ENCODE peak calls at places on chromosome 11, in four cellular contexts. One of them, this sample, is unnamed.

GRCh38 chr11:64180871-64181270 is 5.1 kb upstream of the STIP1 start:
- DNase-seq in K562: no peak
- DNase-seq in SK-N-SH: peak; percentile 54
- DNase-seq in H1: no peak
- DNase-seq in this sample: no peak

GRCh38 chr11:121510438-121510837 is 57.7 kb upstream of the SORL1-AS1 start:
- DNase-seq in K562: no peak
- DNase-seq in SK-N-SH: no peak
- DNase-seq in H1: no peak
- DNase-seq in this sample: no peak

GRCh38 chr11:64208086-64208795 is 1.7 kb downstream of the FERMT3 start:
- DNase-seq in K562: no peak
- DNase-seq in SK-N-SH: peak; percentile 31
- DNase-seq in H1: no peak
- DNase-seq in this sample: no peak

GRCh38 chr11:132632641-132633124 is 899.6 kb downstream of the OPCML start:
- DNase-seq in K562: no peak
- DNase-seq in SK-N-SH: peak; percentile 39
- DNase-seq in H1: no peak
- DNase-seq in this sample: no peak

GRCh38 chr11:1983601-1983961 is 14.1 kb downstream of the H19 start:
- DNase-seq in K562: no peak
- DNase-seq in SK-N-SH: no peak
- DNase-seq in H1: peak; percentile 33
- DNase-seq in this sample: no peak

GRCh38 chr11:32562839-32563599 is 20.6 kb upstream of the EIF3M start:
- DNase-seq in K562: no peak
- DNase-seq in SK-N-SH: no peak
- DNase-seq in H1: no peak
- DNase-seq in this sample: no peak

GRCh38 chr11:65041206-65042035 is at the start of gene SAC3D1:
- DNase-seq in K562: peak; percentile 81
- DNase-seq in SK-N-SH: peak; percentile 89
- DNase-seq in H1: no peak
- DNase-seq in this sample: peak; percentile 75

GRCh38 chr11:96393753-96394348 is 4.0 kb downstream of the JRKL start:
- DNase-seq in K562: peak; percentile 23
- DNase-seq in SK-N-SH: peak; percentile 45
- DNase-seq in H1: no peak
- DNase-seq in this sample: no peak

GRCh38 chr11:490930-491260 is 16.1 kb downstream of the RNH1 start:
- DNase-seq in K562: no peak
- DNase-seq in SK-N-SH: no peak
- DNase-seq in H1: no peak
- DNase-seq in this sample: no peak

GRCh38 chr11:67648796-67649613 is 1.5 kb downstream of the ACY3 start:
- DNase-seq in K562: no peak
- DNase-seq in SK-N-SH: no peak
- DNase-seq in H1: no peak
- DNase-seq in this sample: peak; percentile 8

GRCh38 chr11:133649059-133649458 is 116.8 kb upstream of the OPCML start:
- DNase-seq in K562: no peak
- DNase-seq in SK-N-SH: no peak
- DNase-seq in H1: peak; percentile 11
- DNase-seq in this sample: no peak

GRCh38 chr11:98732947-98733346 is 287.8 kb upstream of the CNTN5 start:
- DNase-seq in K562: no peak
- DNase-seq in SK-N-SH: no peak
- DNase-seq in H1: no peak
- DNase-seq in this sample: no peak

GRCh38 chr11:86519064-86519911 is 144.6 kb downstream of the CCDC81 start:
- DNase-seq in K562: no peak
- DNase-seq in SK-N-SH: no peak
- DNase-seq in H1: no peak
- DNase-seq in this sample: no peak

GRCh38 chr11:46294365-46295309 is 17.2 kb downstream of the CREB3L1 start:
- DNase-seq in K562: peak; percentile 69
- DNase-seq in SK-N-SH: peak; percentile 60
- DNase-seq in H1: peak; percentile 77
- DNase-seq in this sample: peak; percentile 78

GRCh38 chr11:45266693-45267451 is 19.3 kb downstream of the SYT13 start:
- DNase-seq in K562: peak; percentile 79
- DNase-seq in SK-N-SH: no peak
- DNase-seq in H1: peak; percentile 97
- DNase-seq in this sample: peak; percentile 86

GRCh38 chr11:102109896-102110760 is at the start of gene YAP1:
- DNase-seq in K562: peak; percentile 43
- DNase-seq in SK-N-SH: peak; percentile 72
- DNase-seq in H1: peak; percentile 91
- DNase-seq in this sample: peak; percentile 89

GRCh38 chr11:91248199-91248807 is 976.3 kb upstream of the FAT3 start:
- DNase-seq in K562: peak; percentile 9
- DNase-seq in SK-N-SH: no peak
- DNase-seq in H1: no peak
- DNase-seq in this sample: peak; percentile 40

GRCh38 chr11:46248270-46249102 is 29.0 kb upstream of the CREB3L1 start:
- DNase-seq in K562: peak; percentile 74
- DNase-seq in SK-N-SH: no peak
- DNase-seq in H1: no peak
- DNase-seq in this sample: no peak

GRCh38 chr11:64069401-64070300 is 33.9 kb downstream of the FLRT1 start:
- DNase-seq in K562: no peak
- DNase-seq in SK-N-SH: no peak
- DNase-seq in H1: no peak
- DNase-seq in this sample: no peak

GRCh38 chr11:94511932-94512781 is at the start of gene C11orf97:
- DNase-seq in K562: peak; percentile 13
- DNase-seq in SK-N-SH: peak; percentile 82
- DNase-seq in H1: peak; percentile 88
- DNase-seq in this sample: peak; percentile 86

GRCh38 chr11:69417211-69418085 is 64.0 kb upstream of the LINC01488 start:
- DNase-seq in K562: no peak
- DNase-seq in SK-N-SH: no peak
- DNase-seq in H1: no peak
- DNase-seq in this sample: no peak

GRCh38 chr11:131385763-131386394 is 15.5 kb downstream of the NTM start:
- DNase-seq in K562: no peak
- DNase-seq in SK-N-SH: no peak
- DNase-seq in H1: no peak
- DNase-seq in this sample: no peak

GRCh38 chr11:30868495-30869130 is 282.5 kb upstream of the MPPED2 start:
- DNase-seq in K562: no peak
- DNase-seq in SK-N-SH: peak; percentile 23
- DNase-seq in H1: no peak
- DNase-seq in this sample: no peak

GRCh38 chr11:96447208-96447607 is 57.4 kb downstream of the JRKL start:
- DNase-seq in K562: no peak
- DNase-seq in SK-N-SH: no peak
- DNase-seq in H1: no peak
- DNase-seq in this sample: no peak

GRCh38 chr11:109747839-109748238 is 325.8 kb downstream of the C11orf87 start:
- DNase-seq in K562: no peak
- DNase-seq in SK-N-SH: no peak
- DNase-seq in H1: no peak
- DNase-seq in this sample: no peak

GRCh38 chr11:89203814-89204213 is 26.1 kb downstream of the TYR start:
- DNase-seq in K562: no peak
- DNase-seq in SK-N-SH: no peak
- DNase-seq in H1: no peak
- DNase-seq in this sample: no peak

GRCh38 chr11:45839204-45839603 is 8.1 kb upstream of the CRY2 start:
- DNase-seq in K562: no peak
- DNase-seq in SK-N-SH: no peak
- DNase-seq in H1: no peak
- DNase-seq in this sample: no peak

GRCh38 chr11:118276422-118276821 is 12.3 kb upstream of the MPZL2 start:
- DNase-seq in K562: no peak
- DNase-seq in SK-N-SH: no peak
- DNase-seq in H1: no peak
- DNase-seq in this sample: no peak

GRCh38 chr11:62144641-62145255 is 20.9 kb downstream of the INCENP start:
- DNase-seq in K562: no peak
- DNase-seq in SK-N-SH: peak; percentile 10
- DNase-seq in H1: no peak
- DNase-seq in this sample: peak; percentile 5

GRCh38 chr11:59142530-59143507 is at the start of gene FAM111A:
- DNase-seq in K562: peak; percentile 67
- DNase-seq in SK-N-SH: peak; percentile 84
- DNase-seq in H1: peak; percentile 83
- DNase-seq in this sample: peak; percentile 81

GRCh38 chr11:93100211-93100610 is 97.6 kb downstream of the SLC36A4 start:
- DNase-seq in K562: no peak
- DNase-seq in SK-N-SH: no peak
- DNase-seq in H1: no peak
- DNase-seq in this sample: no peak
- TF ChIP-seq TEAD4 in K562: no peak
- TF ChIP-seq TEAD4 in SK-N-SH: no peak
- TF ChIP-seq TEAD4 in H1: no peak
- TF ChIP-seq TEAD4 in this sample: no peak

GRCh38 chr11:15258433-15259350 is 144.0 kb downstream of the INSC start:
- DNase-seq in K562: no peak
- DNase-seq in SK-N-SH: no peak
- DNase-seq in H1: no peak
- DNase-seq in this sample: no peak
- TF ChIP-seq CTCF in K562: no peak
- TF ChIP-seq CTCF in SK-N-SH: no peak
- TF ChIP-seq CTCF in H1: no peak
- TF ChIP-seq CTCF in this sample: no peak

DNA sequence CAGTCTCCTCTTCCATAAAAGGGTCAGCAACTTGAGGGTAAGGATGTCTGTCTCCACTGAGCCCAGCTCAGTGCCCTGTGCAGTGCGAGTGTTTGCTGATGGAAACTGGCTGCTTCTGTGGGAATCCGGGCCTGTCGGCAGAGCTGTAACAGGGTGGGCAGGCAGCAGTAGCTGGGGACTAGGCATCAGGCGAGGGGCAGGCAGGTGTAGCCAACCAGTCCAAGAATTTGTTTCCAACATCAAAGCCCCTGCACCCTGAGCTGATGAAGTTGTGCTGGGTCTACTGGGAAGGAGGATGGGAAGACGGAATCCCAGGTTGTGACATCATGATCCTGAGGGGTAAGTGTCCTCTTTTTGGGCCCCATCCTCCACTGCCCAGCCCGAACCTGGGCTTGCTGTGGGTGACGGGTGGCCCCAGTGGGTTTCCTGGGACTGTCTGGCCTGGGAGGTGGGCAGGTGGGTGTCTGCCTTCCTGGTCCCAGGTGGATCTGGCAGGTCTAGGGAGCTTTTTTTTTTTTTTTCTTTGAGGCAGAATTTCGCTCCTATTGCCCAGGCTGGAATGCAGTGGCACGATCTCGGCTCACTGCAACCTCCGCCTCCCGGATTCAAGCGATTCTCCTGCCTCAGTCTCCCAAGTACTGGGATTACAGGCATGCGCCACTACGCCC is 11.0 kb downstream of the SLC29A2 start:
- DNase-seq in K562: peak; percentile 12
- DNase-seq in SK-N-SH: no peak
- DNase-seq in H1: no peak
- DNase-seq in this sample: no peak
- TF ChIP-seq TEAD4 in K562: no peak
- TF ChIP-seq TEAD4 in SK-N-SH: no peak
- TF ChIP-seq TEAD4 in H1: no peak
- TF ChIP-seq TEAD4 in this sample: no peak

GRCh38 chr11:20024172-20024935 is 135.9 kb downstream of the DBX1 start:
- DNase-seq in K562: no peak
- DNase-seq in SK-N-SH: no peak
- DNase-seq in H1: no peak
- DNase-seq in this sample: no peak

GRCh38 chr11:20021771-20022362 is 138.4 kb downstream of the DBX1 start:
- DNase-seq in K562: no peak
- DNase-seq in SK-N-SH: no peak
- DNase-seq in H1: no peak
- DNase-seq in this sample: peak; percentile 26

GRCh38 chr11:20021212-20021611 is 139.1 kb downstream of the DBX1 start:
- DNase-seq in K562: no peak
- DNase-seq in SK-N-SH: no peak
- DNase-seq in H1: no peak
- DNase-seq in this sample: no peak

GRCh38 chr11:20022363-20023081 is 137.8 kb downstream of the DBX1 start:
- DNase-seq in K562: no peak
- DNase-seq in SK-N-SH: no peak
- DNase-seq in H1: peak; percentile 70
- DNase-seq in this sample: peak; percentile 61

GRCh38 chr11:20023082-20023426 is 137.2 kb downstream of the DBX1 start:
- DNase-seq in K562: no peak
- DNase-seq in SK-N-SH: no peak
- DNase-seq in H1: no peak
- DNase-seq in this sample: no peak
- TF ChIP-seq CTCF in K562: no peak
- TF ChIP-seq CTCF in SK-N-SH: no peak
- TF ChIP-seq CTCF in H1: no peak
- TF ChIP-seq CTCF in this sample: no peak

GRCh38 chr11:7576671-7577225 is 62.9 kb downstream of the PPFIBP2 start:
- DNase-seq in K562: no peak
- DNase-seq in SK-N-SH: peak; percentile 55
- DNase-seq in H1: no peak
- DNase-seq in this sample: no peak

GRCh38 chr11:7577883-7578242 is 64.1 kb downstream of the PPFIBP2 start:
- DNase-seq in K562: no peak
- DNase-seq in SK-N-SH: peak; percentile 51
- DNase-seq in H1: no peak
- DNase-seq in this sample: no peak

GRCh38 chr11:7577226-7577882 is 63.6 kb downstream of the PPFIBP2 start:
- DNase-seq in K562: no peak
- DNase-seq in SK-N-SH: peak; percentile 29
- DNase-seq in H1: no peak
- DNase-seq in this sample: no peak

GRCh38 chr11:7578276-7578955 is 64.6 kb downstream of the PPFIBP2 start:
- DNase-seq in K562: no peak
- DNase-seq in SK-N-SH: peak; percentile 22
- DNase-seq in H1: no peak
- DNase-seq in this sample: no peak

GRCh38 chr11:7579226-7579825 is 65.5 kb downstream of the PPFIBP2 start:
- DNase-seq in K562: no peak
- DNase-seq in SK-N-SH: no peak
- DNase-seq in H1: no peak
- DNase-seq in this sample: no peak
- TF ChIP-seq TEAD4 in K562: no peak
- TF ChIP-seq TEAD4 in SK-N-SH: no peak
- TF ChIP-seq TEAD4 in H1: no peak
- TF ChIP-seq TEAD4 in this sample: no peak

This sample was measured in WTC11.